ENCODE peak calls at places on chromosomes 5 and 9, in nine cellular contexts. O, D, Y, K, U, L, R, I and P are unnamed samples.

GRCh38 chr5:149053027-149053705 is 9.7 kb downstream of the SH3TC2 start:
- DNase-seq in R (no peak), U (no peak), Y (no peak), K (no peak), D (no peak), O (no peak), I (peak), L (no peak), P (no peak)

GRCh38 chr5:132203464-132203818 is 24.2 kb downstream of the P4HA2 start:
- DNase-seq in L (no peak), K (no peak), O (no peak), I (peak), Y (no peak), U (no peak), R (no peak), D (no peak), P (no peak)

GRCh38 chr5:171308453-171309275 is at the start of gene TLX3:
- DNase-seq in R (no peak), O (no peak), D (no peak), Y (no peak), L (no peak), K (no peak), U (no peak), I (no peak), P (no peak)

GRCh38 chr9:19149230-19149629 is 21.9 kb upstream of the PLIN2 start:
- DNase-seq in O (no peak), D (no peak), Y (no peak), K (no peak), R (no peak), U (no peak), L (no peak), I (peak), P (no peak)

GRCh38 chr9:17082343-17082742 is 52.5 kb upstream of the CNTLN start:
- DNase-seq in O (no peak), I (peak), K (no peak), L (no peak), D (peak), U (no peak), R (peak), Y (no peak), P (no peak)

GRCh38 chr5:96199713-96200183 is 233.3 kb downstream of the PCSK1 start:
- DNase-seq in I (no peak), O (no peak), U (no peak), D (no peak), K (no peak), L (no peak), Y (no peak), R (no peak), P (no peak)

GRCh38 chr5:17304282-17304681 is 86.9 kb downstream of the BASP1 start:
- DNase-seq in R (no peak), D (no peak), K (no peak), L (no peak), O (no peak), I (no peak), Y (no peak), U (no peak), P (no peak)

GRCh38 chr9:116450378-116451139 is 236.5 kb upstream of the TRIM32 start:
- DNase-seq in L (no peak), U (no peak), Y (no peak), K (no peak), R (no peak), O (no peak), D (no peak), I (peak), P (no peak)

GRCh38 chr5:179307931-179308471 is 37.3 kb downstream of the ADAMTS2 start:
- DNase-seq in O (peak), U (no peak), R (no peak), D (no peak), I (no peak), Y (no peak), K (no peak), L (no peak), P (no peak)

GRCh38 chr5:158819840-158820620 is 279.7 kb downstream of the EBF1 start:
- DNase-seq in Y (peak), U (no peak), K (no peak), I (peak), R (no peak), L (no peak), D (no peak), O (no peak), P (no peak)

GRCh38 chr5:83554686-83555085 is 83.1 kb downstream of the VCAN start:
- DNase-seq in O (no peak), K (no peak), Y (no peak), U (no peak), I (no peak), R (no peak), D (no peak), L (no peak), P (no peak)

GRCh38 chr9:137300607-137301085 is 1.4 kb downstream of the NRARP start:
- DNase-seq in U (no peak), Y (no peak), K (peak), R (no peak), O (peak), I (no peak), D (peak), L (no peak), P (no peak)

GRCh38 chr5:82308997-82309670 is 31.0 kb upstream of the RPS23 start:
- DNase-seq in U (no peak), R (no peak), Y (no peak), K (no peak), O (no peak), D (no peak), I (no peak), L (no peak), P (no peak)

GRCh38 chr5:43110606-43111170 is 10.0 kb upstream of the ZNF131 start:
- DNase-seq in L (no peak), D (no peak), U (no peak), R (no peak), O (no peak), Y (no peak), I (no peak), K (no peak), P (no peak)

GRCh38 chr5:24850911-24851310 is 206.1 kb upstream of the CDH10 start:
- DNase-seq in O (no peak), U (no peak), K (no peak), L (no peak), D (no peak), R (no peak), Y (no peak), I (no peak), P (no peak)

GRCh38 chr5:36730537-36731216 is 124.3 kb downstream of the SLC1A3 start:
- DNase-seq in K (no peak), O (no peak), Y (no peak), I (no peak), R (no peak), U (peak), D (no peak), L (no peak), P (no peak)

GRCh38 chr9:105173836-105174235 is 70.6 kb upstream of the SLC44A1 start:
- DNase-seq in U (no peak), D (no peak), L (no peak), R (no peak), I (no peak), K (no peak), O (no peak), Y (no peak), P (no peak)

GRCh38 chr5:11797132-11797531 is 107.1 kb downstream of the CTNND2 start:
- DNase-seq in L (no peak), D (no peak), I (no peak), R (no peak), K (peak), O (no peak), Y (no peak), U (peak), P (no peak)

GRCh38 chr9:20620658-20621552 is 1.4 kb downstream of the MLLT3 start:
- DNase-seq in I (no peak), U (no peak), L (peak), R (peak), O (peak), D (no peak), Y (no peak), K (peak), P (no peak)

GRCh38 chr5:6162175-6162574 is 216.2 kb downstream of the MED10 start:
- DNase-seq in D (no peak), I (no peak), K (no peak), U (no peak), R (no peak), Y (no peak), O (no peak), L (no peak), P (no peak)

GRCh38 chr5:150158170-150158949 is 2.7 kb upstream of the PDGFRB start:
- DNase-seq in K (no peak), Y (no peak), L (no peak), D (no peak), U (no peak), I (no peak), R (no peak), O (no peak), P (no peak)

GRCh38 chr9:108478431-108478837 is 377.4 kb downstream of the ACTL7B start:
- DNase-seq in I (peak), L (no peak), R (peak), U (no peak), D (no peak), O (peak), K (no peak), Y (peak), P (no peak)

GRCh38 chr9:124302921-124303320 is 45.2 kb downstream of the NEK6 start:
- DNase-seq in O (no peak), L (no peak), I (no peak), K (no peak), R (no peak), Y (no peak), D (peak), U (no peak), P (no peak)

GRCh38 chr5:108878756-108879155 is 131.1 kb downstream of the FER start:
- DNase-seq in I (no peak), O (no peak), R (no peak), L (no peak), D (no peak), U (no peak), K (no peak), Y (no peak), P (no peak)

GRCh38 chr5:16812911-16813310 is 123.2 kb downstream of the MYO10 start:
- DNase-seq in I (no peak), K (peak), R (no peak), O (no peak), L (no peak), Y (no peak), U (no peak), D (no peak), P (no peak)

GRCh38 chr5:172065431-172066065 is 59.1 kb upstream of the FBXW11 start:
- DNase-seq in Y (no peak), I (no peak), O (no peak), L (no peak), K (no peak), R (no peak), U (no peak), D (peak), P (no peak)